ENCODE peak calls at places on chromosome 10, in eight cellular contexts. One of them, this sample, is unnamed.
A peak's percentile ranks its signal among the peaks of the same experiment; 100 is the strongest.

GRCh38 chr10:77175631-77176222 is 461.9 kb downstream of the KCNMA1 start:
- DNase-seq in mucosa of descending colon: no peak
- DNase-seq in adrenal gland: no peak
- DNase-seq in fibroblast of the aortic adventitia: no peak
- DNase-seq in heart right ventricle: no peak
- DNase-seq in GM23338: no peak
- DNase-seq in GM06990: no peak
- DNase-seq in ascending aorta: no peak
- DNase-seq in this sample: no peak

GRCh38 chr10:521261-521660 is 168.2 kb downstream of the DIP2C start:
- DNase-seq in GM23338: no peak
- DNase-seq in ascending aorta: peak; percentile 43
- DNase-seq in mucosa of descending colon: no peak
- DNase-seq in adrenal gland: no peak
- DNase-seq in GM06990: no peak
- DNase-seq in heart right ventricle: no peak
- DNase-seq in fibroblast of the aortic adventitia: no peak
- DNase-seq in this sample: no peak

GRCh38 chr10:62183442-62183841 is 85.2 kb downstream of the RTKN2 start:
- DNase-seq in heart right ventricle: no peak
- DNase-seq in ascending aorta: no peak
- DNase-seq in GM23338: no peak
- DNase-seq in fibroblast of the aortic adventitia: no peak
- DNase-seq in mucosa of descending colon: no peak
- DNase-seq in adrenal gland: no peak
- DNase-seq in GM06990: peak; percentile 47
- DNase-seq in this sample: no peak

GRCh38 chr10:24334279-24334922 is 125.5 kb downstream of the KIAA1217 start:
- DNase-seq in ascending aorta: peak; percentile 18
- DNase-seq in heart right ventricle: no peak
- DNase-seq in GM23338: no peak
- DNase-seq in adrenal gland: no peak
- DNase-seq in GM06990: no peak
- DNase-seq in fibroblast of the aortic adventitia: no peak
- DNase-seq in mucosa of descending colon: no peak
- DNase-seq in this sample: no peak

GRCh38 chr10:13001041-13001886 is at the start of gene CCDC3:
- DNase-seq in fibroblast of the aortic adventitia: no peak
- DNase-seq in ascending aorta: peak; percentile 67
- DNase-seq in heart right ventricle: peak; percentile 19
- DNase-seq in GM06990: no peak
- DNase-seq in GM23338: peak; percentile 67
- DNase-seq in adrenal gland: no peak
- DNase-seq in mucosa of descending colon: peak; percentile 42
- DNase-seq in this sample: peak; percentile 44

GRCh38 chr10:73953665-73954064 is 42.7 kb downstream of the PLAU start:
- DNase-seq in ascending aorta: peak; percentile 8
- DNase-seq in GM23338: no peak
- DNase-seq in heart right ventricle: no peak
- DNase-seq in fibroblast of the aortic adventitia: peak; percentile 45
- DNase-seq in mucosa of descending colon: no peak
- DNase-seq in GM06990: no peak
- DNase-seq in adrenal gland: no peak
- DNase-seq in this sample: no peak

GRCh38 chr10:11440250-11441150 is 170.9 kb downstream of the USP6NL start:
- DNase-seq in ascending aorta: no peak
- DNase-seq in GM23338: no peak
- DNase-seq in GM06990: no peak
- DNase-seq in adrenal gland: no peak
- DNase-seq in mucosa of descending colon: no peak
- DNase-seq in heart right ventricle: no peak
- DNase-seq in fibroblast of the aortic adventitia: no peak
- DNase-seq in this sample: no peak

GRCh38 chr10:81872206-81872605 is 2.8 kb upstream of the NRG3 start:
- DNase-seq in mucosa of descending colon: no peak
- DNase-seq in fibroblast of the aortic adventitia: no peak
- DNase-seq in ascending aorta: no peak
- DNase-seq in adrenal gland: no peak
- DNase-seq in heart right ventricle: no peak
- DNase-seq in GM06990: no peak
- DNase-seq in GM23338: no peak
- DNase-seq in this sample: no peak

GRCh38 chr10:35910234-35910633 is 268.1 kb upstream of the FZD8 start:
- DNase-seq in fibroblast of the aortic adventitia: peak; percentile 93
- DNase-seq in GM06990: no peak
- DNase-seq in GM23338: no peak
- DNase-seq in adrenal gland: no peak
- DNase-seq in heart right ventricle: no peak
- DNase-seq in mucosa of descending colon: no peak
- DNase-seq in ascending aorta: no peak
- DNase-seq in this sample: no peak

GRCh38 chr10:77898323-77899079 is 28.1 kb downstream of the DLG5 start:
- DNase-seq in adrenal gland: peak; percentile 93
- DNase-seq in ascending aorta: no peak
- DNase-seq in GM23338: peak; percentile 43
- DNase-seq in mucosa of descending colon: no peak
- DNase-seq in GM06990: peak; percentile 28
- DNase-seq in heart right ventricle: no peak
- DNase-seq in fibroblast of the aortic adventitia: no peak
- DNase-seq in this sample: peak; percentile 53

GRCh38 chr10:88207121-88207546 is 343.7 kb downstream of the PTEN start:
- DNase-seq in ascending aorta: no peak
- DNase-seq in adrenal gland: no peak
- DNase-seq in mucosa of descending colon: no peak
- DNase-seq in fibroblast of the aortic adventitia: no peak
- DNase-seq in heart right ventricle: no peak
- DNase-seq in GM23338: no peak
- DNase-seq in GM06990: no peak
- DNase-seq in this sample: no peak

DNA sequence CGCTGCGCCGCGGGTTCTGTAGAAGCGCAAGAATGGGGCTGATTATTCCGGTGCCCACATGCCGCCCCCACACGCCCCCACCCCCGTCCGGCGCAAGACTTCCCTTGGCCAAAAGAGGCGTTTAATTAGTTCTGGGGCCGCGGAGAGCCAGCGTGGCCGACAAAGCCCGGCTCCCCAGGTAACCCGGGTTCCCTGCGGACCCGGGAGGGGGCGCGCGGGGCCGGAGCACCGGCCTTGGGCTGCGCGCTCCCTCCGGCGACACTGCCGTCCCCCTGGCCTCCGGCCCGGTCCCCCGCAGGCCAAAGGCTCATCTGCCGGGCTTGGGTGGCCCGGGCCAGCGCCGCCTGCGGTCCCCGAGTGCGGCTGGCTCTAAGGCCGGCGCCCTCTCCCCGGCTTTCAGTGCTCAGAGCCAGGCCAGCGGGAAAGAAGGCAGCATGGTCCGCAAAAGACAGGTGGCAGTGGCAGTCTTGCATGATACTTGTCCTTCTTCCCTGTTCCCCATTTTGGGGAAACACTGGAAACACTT is 18.5 kb upstream of the PTF1A start:
- DNase-seq in mucosa of descending colon: no peak
- DNase-seq in GM06990: no peak
- DNase-seq in heart right ventricle: no peak
- DNase-seq in GM23338: peak; percentile 49
- DNase-seq in fibroblast of the aortic adventitia: no peak
- DNase-seq in ascending aorta: peak; percentile 34
- DNase-seq in adrenal gland: no peak
- DNase-seq in this sample: no peak
- TF ChIP-seq CTCF in mucosa of descending colon: no peak
- TF ChIP-seq CTCF in GM06990: no peak
- TF ChIP-seq CTCF in heart right ventricle: no peak
- TF ChIP-seq CTCF in GM23338: peak; percentile 7
- TF ChIP-seq CTCF in fibroblast of the aortic adventitia: no peak
- TF ChIP-seq CTCF in ascending aorta: no peak
- TF ChIP-seq CTCF in adrenal gland: no peak
- TF ChIP-seq CTCF in this sample: no peak

DNA sequence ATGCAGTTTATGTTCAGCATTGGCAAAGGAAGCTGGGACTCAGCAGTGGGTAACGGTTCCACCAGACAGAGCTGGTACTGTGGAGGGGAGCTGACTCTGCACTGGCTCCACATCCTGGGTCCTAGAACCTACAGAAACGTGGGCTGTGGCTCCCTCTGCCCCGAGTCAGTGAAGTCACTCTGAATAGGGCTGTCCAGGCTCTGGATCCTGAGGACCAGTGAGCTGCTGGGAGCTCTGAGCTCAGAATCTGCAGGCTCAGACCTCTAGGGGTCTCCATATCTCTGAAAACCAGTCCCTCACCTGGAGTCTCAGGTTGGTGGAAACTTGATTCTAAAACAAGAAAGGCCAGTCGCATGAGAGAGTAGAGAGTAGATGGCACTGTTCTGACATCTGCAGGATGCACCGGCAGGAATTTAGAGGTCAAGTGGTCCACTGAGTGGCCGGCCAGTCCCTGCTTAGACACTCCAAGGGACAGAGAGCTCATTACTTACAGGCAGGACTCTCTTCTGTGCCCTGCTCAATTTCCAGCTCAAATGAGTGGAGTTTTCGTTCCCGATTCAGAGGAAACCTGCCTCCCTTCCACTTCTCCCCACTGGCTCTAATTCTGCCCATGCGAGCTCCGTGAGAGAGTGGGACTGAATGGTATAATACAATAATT is 18.6 kb downstream of the NPFFR1 start:
- DNase-seq in mucosa of descending colon: no peak
- DNase-seq in ascending aorta: no peak
- DNase-seq in GM23338: peak; percentile 91
- DNase-seq in GM06990: no peak
- DNase-seq in adrenal gland: no peak
- DNase-seq in fibroblast of the aortic adventitia: no peak
- DNase-seq in heart right ventricle: no peak
- DNase-seq in this sample: no peak
- TF ChIP-seq CTCF in mucosa of descending colon: no peak
- TF ChIP-seq CTCF in ascending aorta: no peak
- TF ChIP-seq CTCF in GM23338: peak; percentile 67
- TF ChIP-seq CTCF in GM06990: peak; percentile 50
- TF ChIP-seq CTCF in adrenal gland: no peak
- TF ChIP-seq CTCF in fibroblast of the aortic adventitia: no peak
- TF ChIP-seq CTCF in heart right ventricle: no peak
- TF ChIP-seq CTCF in this sample: peak; percentile 17

DNA sequence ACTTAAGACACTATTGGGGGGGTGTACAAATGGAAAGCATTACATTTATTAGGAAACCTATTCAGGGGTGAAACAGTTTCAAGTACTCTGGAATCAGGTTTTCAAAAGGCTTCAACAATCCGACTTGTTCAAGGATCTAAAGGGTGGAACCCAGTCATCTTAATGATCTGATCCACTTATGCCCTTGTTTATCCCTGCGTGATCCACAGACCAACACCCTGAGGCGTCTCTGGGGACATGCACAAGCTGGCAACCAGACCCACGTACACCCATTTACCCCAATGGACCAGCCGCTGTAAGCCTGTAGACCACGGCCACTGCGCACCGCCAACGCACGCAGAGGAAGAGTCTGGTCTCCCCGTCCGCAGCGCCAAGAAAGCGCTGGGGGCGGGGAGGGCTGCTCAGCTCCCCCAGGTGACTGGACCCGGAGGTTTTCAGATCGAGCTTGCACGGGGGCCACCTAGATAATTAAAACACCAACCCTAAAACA is 13.4 kb downstream of the HNRNPF start:
- DNase-seq in fibroblast of the aortic adventitia: peak; percentile 34
- DNase-seq in ascending aorta: no peak
- DNase-seq in GM23338: peak; percentile 39
- DNase-seq in GM06990: peak; percentile 69
- DNase-seq in adrenal gland: peak; percentile 36
- DNase-seq in heart right ventricle: no peak
- DNase-seq in mucosa of descending colon: no peak
- DNase-seq in this sample: peak; percentile 62
- TF ChIP-seq CTCF in fibroblast of the aortic adventitia: no peak
- TF ChIP-seq CTCF in ascending aorta: no peak
- TF ChIP-seq CTCF in GM23338: no peak
- TF ChIP-seq CTCF in GM06990: no peak
- TF ChIP-seq CTCF in adrenal gland: no peak
- TF ChIP-seq CTCF in heart right ventricle: no peak
- TF ChIP-seq CTCF in mucosa of descending colon: no peak
- TF ChIP-seq CTCF in this sample: no peak

GRCh38 chr10:121070671-121071070 is 219.5 kb downstream of the WDR11 start:
- DNase-seq in GM23338: no peak
- DNase-seq in mucosa of descending colon: no peak
- DNase-seq in ascending aorta: no peak
- DNase-seq in heart right ventricle: no peak
- DNase-seq in adrenal gland: no peak
- DNase-seq in GM06990: no peak
- DNase-seq in fibroblast of the aortic adventitia: no peak
- DNase-seq in this sample: no peak

GRCh38 chr10:121069061-121069850 is 218.1 kb downstream of the WDR11 start:
- DNase-seq in adrenal gland: peak; percentile 49
- DNase-seq in fibroblast of the aortic adventitia: no peak
- DNase-seq in GM06990: peak; percentile 47
- DNase-seq in ascending aorta: no peak
- DNase-seq in GM23338: no peak
- DNase-seq in heart right ventricle: no peak
- DNase-seq in mucosa of descending colon: no peak
- DNase-seq in this sample: no peak

GRCh38 chr10:121065330-121065729 is 214.2 kb downstream of the WDR11 start:
- DNase-seq in mucosa of descending colon: no peak
- DNase-seq in GM06990: no peak
- DNase-seq in GM23338: no peak
- DNase-seq in ascending aorta: no peak
- DNase-seq in heart right ventricle: no peak
- DNase-seq in fibroblast of the aortic adventitia: no peak
- DNase-seq in adrenal gland: no peak
- DNase-seq in this sample: no peak

GRCh38 chr10:121073743-121074142 is 222.6 kb downstream of the WDR11 start:
- DNase-seq in heart right ventricle: no peak
- DNase-seq in mucosa of descending colon: no peak
- DNase-seq in GM23338: no peak
- DNase-seq in GM06990: no peak
- DNase-seq in fibroblast of the aortic adventitia: no peak
- DNase-seq in adrenal gland: no peak
- DNase-seq in ascending aorta: no peak
- DNase-seq in this sample: no peak

GRCh38 chr10:121070257-121070656 is 219.1 kb downstream of the WDR11 start:
- DNase-seq in GM23338: peak; percentile 66
- DNase-seq in ascending aorta: no peak
- DNase-seq in adrenal gland: no peak
- DNase-seq in mucosa of descending colon: no peak
- DNase-seq in GM06990: no peak
- DNase-seq in heart right ventricle: no peak
- DNase-seq in fibroblast of the aortic adventitia: no peak
- DNase-seq in this sample: no peak
- TF ChIP-seq CTCF in GM23338: peak; percentile 67
- TF ChIP-seq CTCF in ascending aorta: no peak
- TF ChIP-seq CTCF in adrenal gland: peak; percentile 42
- TF ChIP-seq CTCF in mucosa of descending colon: peak; percentile 25
- TF ChIP-seq CTCF in GM06990: peak; percentile 56
- TF ChIP-seq CTCF in heart right ventricle: no peak
- TF ChIP-seq CTCF in fibroblast of the aortic adventitia: no peak
- TF ChIP-seq CTCF in this sample: peak; percentile 68